ENCODE peak calls at places on chromosomes 4 and X, in seven cellular contexts. E is right atrium auricular region, Q is AG04450, Y is suprapubic skin, K is gastrocnemius medialis, T is adrenal gland, N is heart left ventricle. I is an unnamed sample.

GRCh38 chr4:31366041-31366440 is 645.9 kb downstream of the PCDH7 start:
- DNase-seq in T (no peak), Q (no peak), E (no peak), Y (no peak), N (no peak), K (no peak), I (no peak)

GRCh38 chr4:98113005-98113404 is 30.3 kb downstream of the STPG2 start:
- DNase-seq in Y (no peak), E (no peak), K (no peak), Q (no peak), N (no peak), T (no peak), I (no peak)

GRCh38 chr4:186790630-186791029 is 67.0 kb upstream of the FAT1 start:
- DNase-seq in Q (no peak), Y (no peak), N (no peak), K (no peak), T (no peak), E (no peak), I (no peak)

GRCh38 chr4:180028682-180029081 is 2214.5 kb upstream of the TENM3 start:
- DNase-seq in K (no peak), Q (peak; percentile 39), E (no peak), N (no peak), T (no peak), Y (no peak), I (no peak)

GRCh38 chr4:121358473-121358872 is 22.3 kb downstream of the QRFPR start:
- DNase-seq in T (peak; percentile 40), Q (no peak), K (no peak), Y (no peak), E (no peak), N (no peak), I (no peak)

GRCh38 chr4:170248029-170248428 is 158.3 kb upstream of the AADAT start:
- DNase-seq in Q (no peak), E (no peak), K (no peak), N (no peak), Y (no peak), T (no peak), I (no peak)

GRCh38 chrX:18010251-18010650 is 149.2 kb upstream of the RAI2 start:
- DNase-seq in E (no peak), T (no peak), K (no peak), Q (no peak), N (no peak), Y (no peak), I (no peak)

GRCh38 chr4:142351958-142352357 is 494.1 kb downstream of the INPP4B start:
- DNase-seq in Q (no peak), E (no peak), T (no peak), N (no peak), K (no peak), Y (no peak), I (no peak)

GRCh38 chr4:88630756-88631155 is 38.5 kb downstream of the HERC3 start:
- DNase-seq in K (no peak), N (no peak), E (no peak), Q (peak; percentile 18), Y (no peak), T (no peak), I (no peak)

GRCh38 chr4:23966720-23967119 is 76.9 kb upstream of the PPARGC1A start:
- DNase-seq in T (no peak), E (no peak), Q (no peak), Y (no peak), K (no peak), N (no peak), I (no peak)

GRCh38 chrX:52426810-52427209 is 58.0 kb downstream of the XAGE2 start:
- DNase-seq in N (no peak), Q (no peak), E (no peak), Y (no peak), K (no peak), T (no peak), I (no peak)

GRCh38 chrX:40012800-40013682 is 84.7 kb downstream of the BCOR start:
- DNase-seq in N (peak; percentile 78), Q (no peak), T (peak; percentile 67), K (peak; percentile 49), Y (peak; percentile 84), E (peak; percentile 72), I (peak; percentile 80)

GRCh38 chrX:137428251-137428661 is 137.7 kb upstream of the ZIC3 start:
- DNase-seq in N (no peak), K (no peak), E (no peak), T (no peak), Y (no peak), Q (no peak), I (no peak)

GRCh38 chrX:112803060-112803459 is 37.6 kb downstream of the AMOT start:
- DNase-seq in E (no peak), Y (no peak), T (no peak), Q (no peak), K (peak; percentile 26), N (no peak), I (no peak)

GRCh38 chr4:123018391-123018755 is 96.0 kb upstream of the NUDT6 start:
- DNase-seq in Q (no peak), N (no peak), Y (no peak), K (no peak), E (no peak), T (no peak), I (no peak)

GRCh38 chrX:1727531-1728027 is 112.7 kb downstream of the ASMT start:
- DNase-seq in K (no peak), E (peak; percentile 42), N (no peak), T (peak; percentile 48), Y (no peak), Q (no peak), I (no peak)

GRCh38 chr4:126071346-126072333 is 756.9 kb downstream of the FAT4 start:
- DNase-seq in T (peak; percentile 18), N (no peak), K (no peak), Q (peak; percentile 42), Y (no peak), E (no peak), I (no peak)

GRCh38 chrX:118240359-118240758 is 105.5 kb upstream of the WDR44 start:
- DNase-seq in N (peak; percentile 27), Y (no peak), Q (no peak), E (no peak), T (no peak), K (no peak), I (no peak)

GRCh38 chrX:38513087-38513742 is 48.1 kb upstream of the TSPAN7 start:
- DNase-seq in T (no peak), Y (no peak), N (no peak), K (peak; percentile 43), E (no peak), Q (no peak), I (no peak)

GRCh38 chr4:42344260-42344659 is 53.0 kb upstream of the SHISA3 start:
- DNase-seq in E (no peak), Y (no peak), K (no peak), T (no peak), N (no peak), Q (no peak), I (no peak)

GRCh38 chr4:113300384-113301011 is 251.0 kb downstream of the ANK2 start:
- DNase-seq in T (no peak), Y (no peak), E (peak; percentile 81), Q (peak; percentile 11), K (no peak), N (peak; percentile 16), I (no peak)

DNA sequence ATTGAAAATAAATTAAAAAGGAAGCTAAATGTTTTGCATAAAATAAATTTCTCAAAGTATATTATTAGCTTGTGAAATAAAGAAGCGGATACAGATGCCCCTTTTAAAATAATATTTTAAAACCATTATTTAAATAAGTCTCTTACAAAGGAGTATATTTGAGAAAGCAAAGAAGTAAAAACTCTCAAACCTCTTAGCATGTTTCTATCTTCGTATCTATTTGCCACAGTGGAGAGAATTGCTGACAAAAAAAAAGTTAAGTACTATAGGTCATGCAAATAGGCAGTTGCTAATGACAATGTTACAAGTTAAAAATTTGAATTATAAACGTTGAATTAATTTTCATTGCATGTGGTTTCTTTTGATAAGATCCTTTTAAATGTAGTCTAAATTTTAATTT is 44.5 kb upstream of the PDGFRA start:
- DNase-seq in N (no peak), Q (no peak), E (no peak), T (no peak), Y (no peak), K (no peak), I (no peak)
- H3K4me3 ChIP-seq in N (no peak overlapping the region), Q (no peak overlapping the region), E (no peak overlapping the region), T (no peak overlapping the region), Y (no peak overlapping the region), K (no peak overlapping the region), I (no peak overlapping the region)

GRCh38 chrX:44080083-44080482 is 106.9 kb upstream of the NDP start:
- DNase-seq in Q (no peak), T (no peak), Y (no peak), K (no peak), E (no peak), N (no peak), I (no peak)

GRCh38 chrX:44088755-44089154 is 115.6 kb upstream of the NDP start:
- DNase-seq in K (no peak), Y (no peak), N (no peak), E (no peak), T (no peak), Q (no peak), I (no peak)

DNA sequence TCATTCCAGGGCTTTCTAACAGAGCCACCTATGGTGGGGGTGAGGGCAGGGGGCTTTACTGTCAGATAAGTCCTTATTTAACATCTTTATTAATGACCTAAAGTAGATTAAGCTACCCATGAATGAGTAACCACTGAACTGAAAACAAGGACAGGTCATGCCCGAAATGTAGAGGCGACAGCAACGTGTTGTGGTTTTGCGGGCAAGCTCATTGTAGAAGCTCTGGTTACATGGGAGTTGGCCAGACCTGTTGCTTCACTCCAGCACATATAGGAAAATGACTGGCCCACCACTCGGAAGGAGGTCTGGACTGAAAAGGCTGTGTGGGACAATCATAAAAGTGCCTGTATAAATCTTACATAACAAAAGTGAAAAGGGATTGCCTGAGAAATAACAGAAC is 109.6 kb upstream of the NDP start:
- DNase-seq in K (no peak), T (no peak), N (no peak), E (no peak), Q (no peak), Y (no peak), I (no peak)
- TF ChIP-seq CTCF in K (no peak), T (no peak), N (no peak), E (no peak), Q (no peak), Y (no peak), I (no peak)

GRCh38 chrX:19728083-19728648 is 159.2 kb downstream of the SH3KBP1 start:
- DNase-seq in E (no peak), Y (no peak), N (no peak), K (no peak), T (no peak), Q (no peak), I (no peak)
- H3K27ac ChIP-seq in E (no peak overlapping the region), Y (no peak overlapping the region), N (no peak overlapping the region), K (no peak overlapping the region), T (no peak overlapping the region), Q (no peak overlapping the region), I (no peak overlapping the region)

GRCh38 chr4:108611360-108611759 is 9.0 kb upstream of the RPL34 start:
- DNase-seq in N (no peak), Y (no peak), K (no peak), T (no peak), Q (no peak), E (no peak), I (no peak)
- H3K4me3 ChIP-seq in N (peak overlapping the region; percentile 21), Y (peak overlapping the region; percentile 33), K (no peak overlapping the region), T (no peak overlapping the region), Q (no peak overlapping the region), E (peak overlapping the region; percentile 30), I (peak overlapping the region; percentile 54)

DNA sequence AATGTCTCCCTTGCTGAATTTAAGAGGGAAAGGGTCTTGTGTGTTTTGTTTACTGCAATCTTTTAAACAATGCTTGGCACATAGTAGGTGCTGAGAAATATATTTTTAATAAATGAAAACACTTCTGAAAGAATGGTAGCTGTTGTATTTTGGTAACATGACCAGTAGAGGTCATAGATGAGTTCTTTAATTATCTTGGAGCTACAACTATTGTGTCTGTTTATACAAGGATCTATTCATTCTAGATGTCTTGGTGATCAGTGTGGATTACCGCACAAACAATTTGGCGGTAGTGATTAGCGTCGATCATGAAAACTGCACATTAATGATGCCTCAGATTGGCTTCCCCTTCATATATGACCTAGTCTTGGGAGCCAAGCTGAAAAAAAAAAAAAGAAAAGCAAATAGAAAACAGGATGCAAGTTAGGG is 21.4 kb upstream of the SCRG1 start:
- DNase-seq in E (no peak), K (no peak), T (no peak), Q (no peak), N (no peak), Y (no peak), I (no peak)
- TF ChIP-seq CTCF in E (peak; percentile 66), K (no peak), T (peak; percentile 59), Q (peak; percentile 50), N (peak; percentile 46), Y (peak; percentile 34), I (peak; percentile 23)

I was measured in coronary artery.